ENCODE peak calls at places on chromosomes 5 and 9, in seven cellular contexts. One of them, this sample, is unnamed.

GRCh38 chr9:28363180-28363579 is 789.9 kb upstream of the C9orf72 start:
- DNase-seq in HCT116: no peak
- DNase-seq in HepG2: no peak
- DNase-seq in K562: no peak
- DNase-seq in H1: no peak
- DNase-seq in GM12878: no peak
- DNase-seq in SK-N-SH: peak
- DNase-seq in this sample: no peak

GRCh38 chr9:135552698-135553161 is 6.8 kb downstream of the OBP2A start:
- DNase-seq in GM12878: no peak
- DNase-seq in HepG2: no peak
- DNase-seq in SK-N-SH: no peak
- DNase-seq in H1: no peak
- DNase-seq in HCT116: no peak
- DNase-seq in K562: peak
- DNase-seq in this sample: no peak

GRCh38 chr5:93845376-93845775 is 104.0 kb upstream of the POU5F2 start:
- DNase-seq in HCT116: no peak
- DNase-seq in GM12878: no peak
- DNase-seq in SK-N-SH: no peak
- DNase-seq in K562: no peak
- DNase-seq in HepG2: no peak
- DNase-seq in H1: no peak
- DNase-seq in this sample: no peak

GRCh38 chr5:1934056-1934394 is 51.3 kb upstream of the IRX4 start:
- DNase-seq in GM12878: no peak
- DNase-seq in HepG2: no peak
- DNase-seq in K562: peak
- DNase-seq in SK-N-SH: no peak
- DNase-seq in HCT116: no peak
- DNase-seq in H1: no peak
- DNase-seq in this sample: no peak

GRCh38 chr5:98771389-98772109 is 1.9 kb upstream of the RGMB start:
- DNase-seq in H1: no peak
- DNase-seq in SK-N-SH: peak
- DNase-seq in HepG2: peak
- DNase-seq in K562: peak
- DNase-seq in HCT116: peak
- DNase-seq in GM12878: peak
- DNase-seq in this sample: peak

GRCh38 chr9:134294228-134295071 is 31.8 kb upstream of the RXRA start:
- DNase-seq in GM12878: no peak
- DNase-seq in HCT116: no peak
- DNase-seq in HepG2: no peak
- DNase-seq in SK-N-SH: peak
- DNase-seq in K562: no peak
- DNase-seq in H1: no peak
- DNase-seq in this sample: no peak

GRCh38 chr5:33828611-33829286 is 63.0 kb downstream of the ADAMTS12 start:
- DNase-seq in HepG2: no peak
- DNase-seq in HCT116: no peak
- DNase-seq in K562: no peak
- DNase-seq in GM12878: no peak
- DNase-seq in H1: no peak
- DNase-seq in SK-N-SH: no peak
- DNase-seq in this sample: no peak

GRCh38 chr9:110650261-110650660 is 18.3 kb upstream of the MUSK start:
- DNase-seq in GM12878: no peak
- DNase-seq in HepG2: no peak
- DNase-seq in H1: no peak
- DNase-seq in HCT116: no peak
- DNase-seq in K562: no peak
- DNase-seq in SK-N-SH: no peak
- DNase-seq in this sample: no peak

GRCh38 chr5:162768962-162769464 is 668.4 kb upstream of the CCNG1 start:
- DNase-seq in SK-N-SH: no peak
- DNase-seq in HCT116: no peak
- DNase-seq in GM12878: peak
- DNase-seq in HepG2: no peak
- DNase-seq in H1: no peak
- DNase-seq in K562: no peak
- DNase-seq in this sample: no peak

GRCh38 chr5:34743878-34744277 is 87.8 kb downstream of the RAI14 start:
- DNase-seq in GM12878: no peak
- DNase-seq in H1: no peak
- DNase-seq in SK-N-SH: no peak
- DNase-seq in K562: no peak
- DNase-seq in HCT116: no peak
- DNase-seq in HepG2: no peak
- DNase-seq in this sample: peak

GRCh38 chr5:59673438-59674058 is 220.0 kb downstream of the PDE4D start:
- DNase-seq in HepG2: peak
- DNase-seq in SK-N-SH: peak
- DNase-seq in HCT116: peak
- DNase-seq in K562: peak
- DNase-seq in GM12878: no peak
- DNase-seq in H1: no peak
- DNase-seq in this sample: peak

GRCh38 chr5:39337516-39337915 is 26.8 kb downstream of the C9 start:
- DNase-seq in SK-N-SH: no peak
- DNase-seq in HCT116: no peak
- DNase-seq in H1: no peak
- DNase-seq in HepG2: no peak
- DNase-seq in GM12878: no peak
- DNase-seq in K562: no peak
- DNase-seq in this sample: no peak

GRCh38 chr9:71752928-71753327 is 15.4 kb downstream of the CEMIP2 start:
- DNase-seq in SK-N-SH: no peak
- DNase-seq in H1: no peak
- DNase-seq in HCT116: no peak
- DNase-seq in GM12878: no peak
- DNase-seq in K562: no peak
- DNase-seq in HepG2: no peak
- DNase-seq in this sample: no peak

GRCh38 chr5:178487911-178488310 is 102.3 kb downstream of the COL23A1 start:
- DNase-seq in H1: no peak
- DNase-seq in K562: no peak
- DNase-seq in HepG2: no peak
- DNase-seq in GM12878: no peak
- DNase-seq in SK-N-SH: no peak
- DNase-seq in HCT116: no peak
- DNase-seq in this sample: no peak

GRCh38 chr9:74205071-74205470 is 292.1 kb upstream of the RORB start:
- DNase-seq in HCT116: no peak
- DNase-seq in HepG2: no peak
- DNase-seq in GM12878: no peak
- DNase-seq in SK-N-SH: no peak
- DNase-seq in H1: no peak
- DNase-seq in K562: peak
- DNase-seq in this sample: no peak

GRCh38 chr9:136342191-136343120 is 15.1 kb downstream of the GPSM1 start:
- DNase-seq in K562: peak
- DNase-seq in H1: peak
- DNase-seq in SK-N-SH: peak
- DNase-seq in HepG2: no peak
- DNase-seq in GM12878: peak
- DNase-seq in HCT116: no peak
- DNase-seq in this sample: peak

GRCh38 chr5:112776301-112776856 is 38.7 kb downstream of the APC start:
- DNase-seq in K562: no peak
- DNase-seq in H1: no peak
- DNase-seq in SK-N-SH: no peak
- DNase-seq in HepG2: no peak
- DNase-seq in GM12878: no peak
- DNase-seq in HCT116: no peak
- DNase-seq in this sample: no peak

GRCh38 chr5:79032031-79032711 is 37.3 kb downstream of the DMGDH start:
- DNase-seq in K562: no peak
- DNase-seq in HepG2: no peak
- DNase-seq in H1: no peak
- DNase-seq in SK-N-SH: no peak
- DNase-seq in HCT116: no peak
- DNase-seq in GM12878: no peak
- DNase-seq in this sample: no peak

GRCh38 chr5:57841671-57842375 is 359.2 kb upstream of the ACTBL2 start:
- DNase-seq in H1: peak
- DNase-seq in HepG2: no peak
- DNase-seq in GM12878: no peak
- DNase-seq in HCT116: peak
- DNase-seq in K562: no peak
- DNase-seq in SK-N-SH: no peak
- DNase-seq in this sample: no peak

GRCh38 chr9:130593020-130593419 is 13.6 kb downstream of the FUBP3 start:
- DNase-seq in HCT116: no peak
- DNase-seq in K562: no peak
- DNase-seq in HepG2: no peak
- DNase-seq in H1: no peak
- DNase-seq in GM12878: no peak
- DNase-seq in SK-N-SH: no peak
- DNase-seq in this sample: no peak

GRCh38 chr5:150628936-150629485 is 11.4 kb upstream of the SYNPO start:
- DNase-seq in HCT116: no peak
- DNase-seq in GM12878: no peak
- DNase-seq in K562: no peak
- DNase-seq in H1: no peak
- DNase-seq in HepG2: no peak
- DNase-seq in SK-N-SH: no peak
- DNase-seq in this sample: no peak

GRCh38 chr5:35803221-35803651 is 53.5 kb upstream of the IL7R start:
- DNase-seq in H1: peak
- DNase-seq in K562: no peak
- DNase-seq in HCT116: no peak
- DNase-seq in HepG2: no peak
- DNase-seq in SK-N-SH: peak
- DNase-seq in GM12878: no peak
- DNase-seq in this sample: no peak

GRCh38 chr5:31273631-31274378 is 80.3 kb downstream of the CDH6 start:
- DNase-seq in H1: no peak
- DNase-seq in K562: no peak
- DNase-seq in SK-N-SH: no peak
- DNase-seq in GM12878: peak
- DNase-seq in HCT116: no peak
- DNase-seq in HepG2: no peak
- DNase-seq in this sample: no peak
- TF ChIP-seq JUND in H1: no peak
- TF ChIP-seq JUND in K562: no peak
- TF ChIP-seq JUND in SK-N-SH: no peak
- TF ChIP-seq JUND in GM12878: no peak
- TF ChIP-seq JUND in HCT116: no peak
- TF ChIP-seq JUND in HepG2: no peak
- TF ChIP-seq JUND in this sample: no peak

DNA sequence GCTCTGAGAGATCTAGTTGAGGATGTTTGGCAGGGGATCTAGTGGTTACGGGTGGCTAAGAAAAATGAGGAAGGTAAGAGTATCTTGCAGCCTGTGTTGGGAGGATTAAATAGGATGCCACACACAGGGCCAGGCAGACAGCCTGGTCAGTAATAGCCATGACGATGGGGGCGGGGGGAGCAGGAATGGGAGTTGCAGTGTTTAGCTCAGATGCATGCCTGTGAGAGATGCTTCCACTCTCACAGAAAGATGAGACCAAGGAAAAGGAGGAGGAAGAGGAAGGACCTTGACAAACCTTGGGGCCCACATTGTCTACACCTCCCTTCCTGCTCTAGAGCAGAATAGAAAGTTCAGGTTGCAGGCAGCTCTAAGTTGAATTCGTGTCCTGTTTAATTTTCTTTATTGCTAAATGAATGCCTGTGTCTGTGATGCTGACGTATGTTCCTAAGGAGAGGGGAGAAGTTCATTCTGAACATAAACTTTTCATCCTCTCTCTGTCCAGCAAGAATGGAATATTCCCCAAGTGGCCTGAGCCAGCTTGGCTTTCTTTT is 28.7 kb downstream of the TGFBI start:
- DNase-seq in K562: no peak
- DNase-seq in H1: no peak
- DNase-seq in HCT116: no peak
- DNase-seq in GM12878: no peak
- DNase-seq in HepG2: no peak
- DNase-seq in SK-N-SH: no peak
- DNase-seq in this sample: no peak
- TF ChIP-seq JUND in K562: no peak
- TF ChIP-seq JUND in H1: no peak
- TF ChIP-seq JUND in HCT116: no peak
- TF ChIP-seq JUND in GM12878: no peak
- TF ChIP-seq JUND in HepG2: no peak
- TF ChIP-seq JUND in SK-N-SH: no peak
- TF ChIP-seq JUND in this sample: no peak

GRCh38 chr5:43643750-43644149 is 40.8 kb downstream of the NNT start:
- DNase-seq in H1: no peak
- DNase-seq in SK-N-SH: no peak
- DNase-seq in HepG2: no peak
- DNase-seq in GM12878: no peak
- DNase-seq in K562: no peak
- DNase-seq in HCT116: no peak
- DNase-seq in this sample: no peak

GRCh38 chr5:43642428-43642827 is 39.4 kb downstream of the NNT start:
- DNase-seq in HCT116: no peak
- DNase-seq in SK-N-SH: no peak
- DNase-seq in HepG2: no peak
- DNase-seq in GM12878: no peak
- DNase-seq in H1: no peak
- DNase-seq in K562: no peak
- DNase-seq in this sample: no peak

GRCh38 chr5:43639566-43639965 is 36.6 kb downstream of the NNT start:
- DNase-seq in K562: no peak
- DNase-seq in SK-N-SH: no peak
- DNase-seq in H1: no peak
- DNase-seq in HCT116: no peak
- DNase-seq in GM12878: no peak
- DNase-seq in HepG2: no peak
- DNase-seq in this sample: no peak

GRCh38 chr5:43646997-43647396 is 44.0 kb downstream of the NNT start:
- DNase-seq in K562: no peak
- DNase-seq in HepG2: no peak
- DNase-seq in H1: no peak
- DNase-seq in GM12878: no peak
- DNase-seq in HCT116: no peak
- DNase-seq in SK-N-SH: no peak
- DNase-seq in this sample: no peak

GRCh38 chr5:43643327-43643726 is 40.3 kb downstream of the NNT start:
- DNase-seq in HCT116: no peak
- DNase-seq in SK-N-SH: no peak
- DNase-seq in K562: no peak
- DNase-seq in HepG2: no peak
- DNase-seq in GM12878: no peak
- DNase-seq in H1: no peak
- DNase-seq in this sample: no peak
- TF ChIP-seq JUND in HCT116: no peak
- TF ChIP-seq JUND in SK-N-SH: no peak
- TF ChIP-seq JUND in K562: no peak
- TF ChIP-seq JUND in HepG2: no peak
- TF ChIP-seq JUND in GM12878: no peak
- TF ChIP-seq JUND in H1: no peak
- TF ChIP-seq JUND in this sample: no peak

DNA sequence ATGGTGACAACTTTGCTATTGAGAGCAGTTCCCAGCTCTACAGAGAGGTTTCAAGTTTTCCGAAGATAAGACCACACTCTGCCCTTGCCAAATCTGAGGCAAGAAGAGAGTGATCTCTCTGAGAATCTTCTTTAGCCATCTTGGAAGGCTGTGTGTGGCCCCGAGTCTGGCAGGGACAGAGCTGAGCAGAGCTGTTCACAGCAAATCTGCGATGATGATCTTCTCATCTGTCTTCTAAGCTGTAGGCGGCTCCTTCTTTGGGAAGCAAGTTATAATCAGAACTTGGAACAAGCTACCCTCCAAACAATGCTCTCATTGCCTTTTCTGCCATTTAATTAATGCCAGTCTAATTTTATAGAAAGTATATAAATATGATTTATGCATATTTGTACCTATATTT is 379.0 kb upstream of the MEF2C start:
- DNase-seq in H1: no peak
- DNase-seq in K562: no peak
- DNase-seq in HepG2: no peak
- DNase-seq in GM12878: no peak
- DNase-seq in SK-N-SH: no peak
- DNase-seq in HCT116: no peak
- DNase-seq in this sample: no peak
- TF ChIP-seq JUND in H1: no peak
- TF ChIP-seq JUND in K562: no peak
- TF ChIP-seq JUND in HepG2: no peak
- TF ChIP-seq JUND in GM12878: no peak
- TF ChIP-seq JUND in SK-N-SH: no peak
- TF ChIP-seq JUND in HCT116: no peak
- TF ChIP-seq JUND in this sample: no peak

This sample was measured in T47D.